ENCODE peak calls at places on chromosomes 12 and 14, in seven cellular contexts. O is HFFc6; X is tibial nerve; G is AG10803; Y is left lung; W is CD4-positive, alpha-beta T cell; L is glutamatergic neuron. E is an unnamed sample.
A peak's percentile ranks its signal among the peaks of the same experiment; 100 is the strongest.

GRCh38 chr14:61523751-61524150 is 171.6 kb upstream of the HIF1A start:
- DNase-seq in G (no peak), O (no peak), Y (no peak), L (no peak), W (no peak), X (no peak), E (no peak)

GRCh38 chr12:106195638-106196037 is 52.2 kb downstream of the CKAP4 start:
- DNase-seq in W (no peak), O (peak; percentile 88), X (peak; percentile 71), G (peak; percentile 98), L (no peak), Y (peak; percentile 47), E (no peak)

GRCh38 chr12:111585619-111586135 is 13.4 kb downstream of the ATXN2 start:
- DNase-seq in Y (no peak), G (no peak), O (no peak), X (no peak), L (no peak), W (no peak), E (no peak)

GRCh38 chr14:88129306-88130056 is 124.5 kb downstream of the GPR65 start:
- DNase-seq in G (peak; percentile 89), L (no peak), W (no peak), O (peak; percentile 27), Y (no peak), X (no peak), E (no peak)

GRCh38 chr14:104580961-104581360 is 1.4 kb downstream of the C14orf180 start:
- DNase-seq in G (no peak), Y (no peak), X (no peak), O (no peak), W (no peak), L (no peak), E (no peak)

GRCh38 chr12:57727758-57728395 is 10.7 kb downstream of the AGAP2 start:
- DNase-seq in O (no peak), G (no peak), X (no peak), Y (no peak), L (no peak), W (no peak), E (no peak)

GRCh38 chr12:129186952-129187351 is 333.7 kb downstream of the GLT1D1 start:
- DNase-seq in W (no peak), O (no peak), Y (no peak), G (no peak), X (no peak), L (no peak), E (no peak)

GRCh38 chr14:21096438-21096837 is 2.0 kb downstream of the ZNF219 start:
- DNase-seq in W (no peak), X (no peak), Y (no peak), L (no peak), O (no peak), G (no peak), E (no peak)

GRCh38 chr14:49895480-49895879 is 2.6 kb downstream of the ARF6 start:
- DNase-seq in L (no peak), W (no peak), X (no peak), Y (no peak), G (no peak), O (no peak), E (no peak)

GRCh38 chr12:12272869-12273268 is 6.0 kb upstream of the LRP6 start:
- DNase-seq in O (no peak), Y (no peak), G (peak; percentile 66), W (no peak), L (no peak), X (no peak), E (no peak)

GRCh38 chr14:24072881-24073877 is 1.8 kb downstream of the CPNE6 start:
- DNase-seq in X (no peak), G (no peak), Y (no peak), L (no peak), W (no peak), O (no peak), E (no peak)
- TF ChIP-seq CTCF in X (no peak), G (no peak), Y (no peak), L (no peak), W (no peak), O (no peak), E (no peak)

DNA sequence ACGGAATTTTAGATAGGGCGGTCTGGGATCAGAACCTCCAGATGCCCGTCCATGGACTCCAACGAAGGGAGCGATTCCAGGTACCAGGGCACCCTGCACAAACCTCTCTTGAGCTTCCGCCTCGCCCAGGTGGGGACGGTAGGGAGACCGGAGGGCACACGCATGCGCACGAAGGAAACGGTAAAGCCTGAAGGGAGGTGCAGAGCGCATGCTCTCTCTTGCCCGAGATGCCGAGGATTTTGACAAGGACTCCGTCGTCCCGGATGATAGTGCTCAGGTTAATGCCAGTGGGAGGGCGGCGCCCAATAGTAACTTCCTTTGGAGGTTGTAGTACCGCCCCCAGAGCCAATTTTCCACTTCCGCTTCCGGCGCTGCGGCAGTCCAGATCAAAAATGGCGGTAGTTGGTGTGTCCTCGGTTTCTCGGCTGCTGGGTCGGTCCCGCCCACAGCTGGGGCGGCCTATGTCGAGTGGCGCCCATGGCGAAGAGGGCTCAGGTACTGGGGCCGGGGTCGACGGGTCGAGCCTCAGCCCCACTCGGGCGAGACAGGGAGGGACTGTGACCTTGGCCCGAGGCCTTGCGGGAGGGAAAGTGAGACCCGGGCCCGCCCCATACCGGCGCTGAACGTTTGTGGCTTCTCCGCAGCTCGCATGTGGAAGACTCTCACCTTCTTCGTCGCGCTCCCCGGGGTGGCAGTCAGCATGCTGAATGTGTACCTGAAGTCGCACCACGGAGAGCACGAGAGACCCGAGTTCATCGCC is at the start of gene COX6A1:
- DNase-seq in O (peak; percentile 97), G (peak; percentile 96), L (peak; percentile 94), X (peak; percentile 79), Y (peak; percentile 98), W (peak; percentile 95), E (peak; percentile 98)
- TF ChIP-seq CTCF in O (peak; percentile 18), G (no peak), L (no peak), X (no peak), Y (peak; percentile 23), W (no peak), E (no peak)

GRCh38 chr14:100709252-100709955 is 17.3 kb upstream of the DLK1 start:
- DNase-seq in L (no peak), X (no peak), G (no peak), O (no peak), Y (no peak), W (no peak), E (no peak)
- TF ChIP-seq CTCF in L (no peak), X (no peak), G (no peak), O (peak; percentile 80), Y (peak; percentile 61), W (peak; percentile 56), E (peak; percentile 74)

DNA sequence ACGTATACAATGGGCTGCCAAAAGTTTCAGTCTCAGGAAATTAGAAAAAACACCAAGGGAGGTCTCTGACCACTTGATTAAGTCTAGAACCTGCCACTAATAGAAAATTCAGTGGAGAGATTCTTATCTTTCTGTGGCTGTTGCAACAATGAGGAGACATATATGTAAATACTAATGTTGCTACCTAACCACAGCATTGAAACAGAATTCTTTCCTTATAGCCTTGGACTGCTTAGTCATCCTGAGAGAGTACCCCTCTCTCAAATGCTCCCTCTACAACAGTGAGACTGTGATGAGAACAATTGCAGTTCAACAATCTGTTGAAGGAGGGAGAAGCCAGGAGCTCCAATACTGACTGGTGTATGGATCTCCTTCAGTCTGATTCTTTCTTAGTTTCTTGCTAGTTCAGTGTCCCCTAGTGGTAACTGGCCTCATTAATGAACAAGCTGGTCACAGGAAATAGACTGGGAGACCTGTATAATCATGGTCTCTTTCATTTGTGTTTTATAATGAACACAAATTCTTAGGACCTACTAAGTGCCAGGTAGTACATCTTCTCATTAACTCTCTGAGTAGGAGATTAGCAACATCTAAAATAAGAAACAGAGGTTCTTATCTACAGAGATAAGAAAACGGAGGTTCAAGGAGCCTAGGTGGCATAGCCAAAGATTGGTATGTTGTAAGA is 164.5 kb downstream of the SLC38A4 start:
- DNase-seq in L (no peak), X (no peak), G (peak; percentile 90), O (peak; percentile 88), W (no peak), Y (no peak), E (no peak)
- TF ChIP-seq CTCF in L (peak; percentile 58), X (peak; percentile 84), G (peak; percentile 88), O (peak; percentile 90), W (peak; percentile 65), Y (peak; percentile 61), E (peak; percentile 92)

DNA sequence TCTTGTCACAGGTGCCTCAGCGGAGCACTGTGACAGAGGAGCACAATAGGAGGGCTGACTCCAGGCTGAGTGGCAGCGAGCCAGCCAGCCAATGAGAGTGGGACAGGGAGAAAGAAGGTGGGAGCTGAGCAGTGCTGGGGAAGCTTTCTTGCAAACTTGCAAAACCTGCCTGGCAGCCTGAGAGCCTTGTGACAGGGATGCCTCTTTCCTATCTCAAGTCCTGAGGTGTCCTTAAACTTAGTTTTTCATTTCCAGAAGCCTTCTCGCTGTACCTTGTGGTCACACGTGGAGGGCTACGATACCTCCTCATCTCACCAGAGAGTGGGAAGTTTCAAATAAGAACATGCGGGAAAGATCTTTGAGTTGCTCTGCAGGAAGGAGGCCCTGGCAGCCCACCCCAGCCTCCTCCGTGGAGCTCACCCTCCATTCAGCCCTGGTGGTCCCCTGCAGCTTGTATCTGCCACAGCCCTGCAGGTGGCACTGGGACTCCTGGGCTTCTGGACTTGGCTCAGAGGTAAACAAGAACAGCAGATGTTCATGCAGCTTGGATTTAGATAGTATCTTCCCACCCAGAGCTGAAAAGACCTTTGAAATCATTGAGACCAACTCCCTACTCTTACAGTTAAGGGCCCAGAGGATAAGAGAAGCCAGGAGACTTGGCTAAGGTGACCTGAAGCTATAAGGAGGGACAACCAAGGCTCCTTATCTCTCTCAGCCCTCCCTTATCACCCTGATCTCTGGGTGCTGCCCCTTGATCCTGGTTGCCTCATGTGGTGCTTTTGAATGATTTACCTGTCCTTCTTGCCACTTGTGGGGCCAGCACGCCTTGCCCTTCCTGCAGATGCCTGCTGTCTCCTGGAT is 153.5 kb upstream of the MAX start:
- DNase-seq in O (no peak), G (no peak), Y (peak; percentile 52), X (no peak), W (no peak), L (no peak), E (no peak)
- TF ChIP-seq CTCF in O (no peak), G (no peak), Y (no peak), X (no peak), W (no peak), L (no peak), E (no peak)

GRCh38 chr12:109944975-109945374 is 44.9 kb downstream of the TCHP start:
- DNase-seq in W (no peak), O (peak; percentile 31), X (no peak), G (peak; percentile 34), Y (no peak), L (peak; percentile 73), E (no peak)
- TF ChIP-seq CTCF in W (no peak), O (peak; percentile 14), X (no peak), G (no peak), Y (no peak), L (no peak), E (no peak)

GRCh38 chr12:24608637-24609285 is 340.1 kb downstream of the BCAT1 start:
- DNase-seq in L (no peak), X (no peak), W (no peak), Y (no peak), G (no peak), O (no peak), E (no peak)

GRCh38 chr12:24605916-24606315 is 343.0 kb downstream of the BCAT1 start:
- DNase-seq in W (no peak), O (no peak), L (no peak), G (no peak), Y (no peak), X (no peak), E (no peak)

GRCh38 chr12:24603371-24603770 is 345.5 kb downstream of the BCAT1 start:
- DNase-seq in Y (no peak), X (no peak), O (no peak), W (no peak), G (no peak), L (no peak), E (no peak)

GRCh38 chr12:24608108-24608507 is 340.8 kb downstream of the BCAT1 start:
- DNase-seq in W (no peak), G (no peak), X (no peak), O (no peak), Y (no peak), L (no peak), E (no peak)

GRCh38 chr12:24605466-24605865 is 343.4 kb downstream of the BCAT1 start:
- DNase-seq in O (no peak), G (no peak), Y (no peak), L (no peak), X (no peak), W (no peak), E (no peak)
- TF ChIP-seq CTCF in O (no peak), G (no peak), Y (no peak), L (no peak), X (no peak), W (no peak), E (no peak)